ENCODE peak calls at places on chromosomes 5 and 9, in ten cellular contexts. N is IMR-90, X is cardiac fibroblast, K is AG10803, O is bronchial epithelial cell, Z is body of pancreas, W is HCT116, T is right atrium auricular region, M is GM12878, B is brain microvascular endothelial cell. C is an unnamed sample.

GRCh38 chr5:151569132-151570046 is 21.7 kb downstream of the FAT2 start:
- DNase-seq in B (no peak), O (peak; percentile 89), Z (no peak), W (no peak), N (no peak), X (peak; percentile 34), K (no peak), M (peak; percentile 35), T (no peak), C (no peak)

GRCh38 chr5:176405656-176406435 is 10.5 kb downstream of the CLTB start:
- DNase-seq in W (no peak), N (no peak), X (no peak), B (no peak), M (no peak), Z (no peak), O (no peak), K (no peak), T (no peak), C (no peak)

GRCh38 chr9:135494791-135495559 is 5.5 kb upstream of the MRPS2 start:
- DNase-seq in O (no peak), M (no peak), X (no peak), Z (no peak), T (no peak), W (no peak), B (no peak), K (no peak), N (no peak), C (no peak)

GRCh38 chr9:95096807-95097206 is 220.7 kb downstream of the FANCC start:
- DNase-seq in K (no peak), T (no peak), M (no peak), O (no peak), X (no peak), W (no peak), Z (no peak), N (no peak), B (no peak), C (no peak)

GRCh38 chr9:94949330-94949729 is 222.8 kb downstream of the AOPEP start:
- DNase-seq in O (no peak), W (no peak), X (no peak), Z (no peak), M (no peak), B (no peak), T (no peak), N (no peak), K (no peak), C (no peak)

GRCh38 chr5:135050244-135050767 is 16.3 kb upstream of the PITX1 start:
- DNase-seq in Z (no peak), N (no peak), W (no peak), O (no peak), M (no peak), T (no peak), B (no peak), K (no peak), X (no peak), C (no peak)

GRCh38 chr5:67305913-67306710 is 109.5 kb upstream of the CD180 start:
- DNase-seq in O (peak; percentile 68), W (no peak), N (peak; percentile 56), X (peak; percentile 59), Z (no peak), T (no peak), K (no peak), M (peak; percentile 48), B (no peak), C (no peak)

GRCh38 chr9:91884746-91885687 is 65.0 kb downstream of the ROR2 start:
- DNase-seq in Z (no peak), B (peak; percentile 3), N (peak; percentile 55), K (peak; percentile 31), X (peak; percentile 88), T (no peak), W (no peak), M (no peak), O (no peak), C (no peak)

GRCh38 chr5:174386306-174386705 is 338.1 kb upstream of the MSX2 start:
- DNase-seq in X (peak; percentile 68), W (no peak), M (no peak), Z (no peak), B (no peak), O (no peak), K (peak; percentile 61), N (peak; percentile 29), T (no peak), C (no peak)

GRCh38 chr5:174384509-174384947 is 339.0 kb downstream of the NSG2 start:
- DNase-seq in N (peak; percentile 79), O (no peak), X (peak; percentile 86), T (no peak), Z (no peak), K (peak; percentile 68), B (no peak), W (no peak), M (no peak), C (no peak)

GRCh38 chr5:174380311-174380710 is 334.8 kb downstream of the NSG2 start:
- DNase-seq in T (no peak), O (no peak), X (no peak), N (no peak), Z (no peak), M (no peak), B (no peak), K (no peak), W (no peak), C (no peak)

GRCh38 chr5:174381241-174381640 is 335.7 kb downstream of the NSG2 start:
- DNase-seq in B (no peak), N (no peak), O (no peak), K (peak; percentile 10), X (peak; percentile 29), M (no peak), Z (no peak), T (no peak), W (no peak), C (no peak)

DNA sequence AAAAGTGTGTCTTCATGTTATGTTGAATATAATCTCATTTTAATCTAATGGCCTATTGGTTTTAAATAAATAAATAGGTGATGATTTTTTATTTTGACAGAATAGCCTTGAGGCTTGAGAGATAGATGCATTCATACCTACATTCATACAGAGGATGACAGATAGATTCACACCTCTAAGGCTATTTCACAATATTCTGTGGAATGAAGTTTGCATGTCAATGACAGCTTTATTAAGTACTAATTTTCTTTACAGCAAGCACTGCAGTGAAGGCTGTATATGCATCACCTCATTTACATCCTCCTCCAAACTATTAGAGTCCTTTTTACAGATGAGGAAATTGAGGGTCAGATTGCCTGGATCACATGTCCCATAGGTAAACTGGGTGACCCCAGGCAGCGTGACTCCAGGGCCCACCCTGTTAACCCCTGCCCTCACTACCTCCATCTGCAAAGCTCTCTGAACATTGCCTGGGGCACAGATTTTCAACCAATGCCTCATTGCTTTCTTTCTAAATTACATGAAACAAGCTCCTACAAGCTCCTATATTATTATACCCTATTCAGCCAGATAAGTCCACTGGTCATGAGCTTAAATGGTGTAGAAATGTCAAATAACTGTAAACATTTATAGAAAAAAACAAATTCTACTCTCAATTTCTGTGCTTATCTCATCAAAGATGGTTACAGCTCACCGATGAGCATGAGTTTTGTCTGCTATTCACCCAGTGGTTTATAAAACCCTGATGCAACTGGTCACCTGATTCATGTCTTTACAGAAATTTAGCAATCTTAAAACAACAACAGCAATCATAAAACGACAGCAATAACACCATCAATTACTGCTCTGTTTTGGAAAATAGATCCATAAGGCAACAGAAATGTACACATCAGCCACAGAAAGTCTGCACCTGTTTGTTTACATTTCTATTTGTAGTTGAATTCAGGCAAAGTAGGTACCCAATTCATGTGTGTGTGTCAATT is 338.0 kb downstream of the NSG2 start:
- DNase-seq in O (peak; percentile 22), K (peak; percentile 1), N (peak; percentile 19), Z (no peak), W (no peak), M (no peak), T (no peak), X (no peak), B (no peak), C (no peak)
- H3K4me3 ChIP-seq in O (no peak overlapping the region), K (no peak overlapping the region), N (no peak overlapping the region), Z (no peak overlapping the region), W (peak overlapping the region; percentile 42), M (no peak overlapping the region), T (no peak overlapping the region), X (no peak overlapping the region), B (no peak overlapping the region), C (no peak overlapping the region)

GRCh38 chr5:95237324-95237723 is 47.6 kb downstream of the MCTP1 start:
- DNase-seq in M (no peak), T (no peak), X (no peak), N (no peak), B (no peak), W (no peak), K (no peak), Z (no peak), O (no peak), C (no peak)
- TF ChIP-seq CTCF in M (no peak), T (no peak), X (no peak), N (no peak), B (peak; percentile 17), W (no peak), K (no peak), Z (no peak), O (no peak), C (no peak)

GRCh38 chr9:16869140-16869903 is 1.1 kb downstream of the BNC2 start:
- DNase-seq in X (peak; percentile 51), B (no peak), N (peak; percentile 50), W (no peak), M (no peak), T (peak; percentile 67), K (no peak), Z (no peak), O (no peak), C (no peak)

GRCh38 chr9:16868706-16869105 is 1.8 kb downstream of the BNC2 start:
- DNase-seq in B (no peak), Z (no peak), M (no peak), K (no peak), W (no peak), T (no peak), O (no peak), N (peak; percentile 28), X (peak; percentile 44), C (no peak)

GRCh38 chr9:16871358-16872151 is 1.1 kb upstream of the BNC2 start:
- DNase-seq in W (no peak), K (peak; percentile 85), N (peak; percentile 88), T (peak; percentile 74), O (peak; percentile 31), Z (peak; percentile 22), X (peak; percentile 75), B (peak; percentile 85), M (no peak), C (no peak)

GRCh38 chr9:16870606-16871357 is at the start of gene BNC2:
- DNase-seq in B (peak; percentile 52), W (no peak), K (peak; percentile 51), T (peak; percentile 64), N (peak; percentile 60), X (peak; percentile 78), O (no peak), Z (no peak), M (no peak), C (no peak)

DNA sequence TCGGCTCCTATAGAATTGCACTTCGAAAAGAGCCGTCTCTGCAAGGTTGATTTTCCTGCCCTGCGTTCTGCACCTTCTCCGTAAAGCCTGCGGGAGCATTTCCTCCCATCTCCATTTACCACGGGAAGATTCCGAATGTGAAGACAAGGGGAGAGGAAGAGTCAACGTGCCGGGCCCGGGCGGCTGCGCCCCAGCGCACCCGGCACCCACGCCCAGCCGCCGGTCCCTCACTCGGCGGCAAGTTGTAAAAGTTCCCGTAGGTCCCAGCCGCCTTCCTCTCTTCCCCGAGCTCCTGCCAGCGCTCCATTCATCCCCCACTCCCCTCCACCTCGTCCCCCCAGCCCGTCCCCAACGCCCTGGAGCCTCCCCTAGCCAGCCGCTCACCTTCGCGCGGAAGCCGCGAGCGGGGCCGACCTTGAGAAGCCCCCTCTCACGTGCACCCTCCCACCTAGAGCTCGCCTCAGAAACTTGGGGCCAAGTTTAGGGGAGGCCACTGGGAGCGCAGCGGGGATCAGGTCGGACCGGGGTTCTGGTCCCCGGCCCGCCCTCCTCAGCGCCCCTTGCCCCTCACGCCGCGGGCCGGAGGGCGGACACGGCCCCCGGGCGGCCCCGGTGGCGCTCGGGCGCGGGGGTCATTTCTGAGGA is 387 bp downstream of the BNC2 start:
- DNase-seq in M (no peak), O (no peak), W (no peak), K (no peak), T (no peak), Z (no peak), X (peak; percentile 21), N (peak; percentile 9), B (no peak), C (no peak)
- H3K4me3 ChIP-seq in M (no peak overlapping the region), O (peak overlapping the region; percentile 30), W (no peak overlapping the region), K (peak overlapping the region; percentile 77), T (peak overlapping the region; percentile 65), Z (peak overlapping the region; percentile 30), X (peak overlapping the region; percentile 85), N (peak overlapping the region; percentile 89), B (peak overlapping the region; percentile 89), C (no peak overlapping the region)

DNA sequence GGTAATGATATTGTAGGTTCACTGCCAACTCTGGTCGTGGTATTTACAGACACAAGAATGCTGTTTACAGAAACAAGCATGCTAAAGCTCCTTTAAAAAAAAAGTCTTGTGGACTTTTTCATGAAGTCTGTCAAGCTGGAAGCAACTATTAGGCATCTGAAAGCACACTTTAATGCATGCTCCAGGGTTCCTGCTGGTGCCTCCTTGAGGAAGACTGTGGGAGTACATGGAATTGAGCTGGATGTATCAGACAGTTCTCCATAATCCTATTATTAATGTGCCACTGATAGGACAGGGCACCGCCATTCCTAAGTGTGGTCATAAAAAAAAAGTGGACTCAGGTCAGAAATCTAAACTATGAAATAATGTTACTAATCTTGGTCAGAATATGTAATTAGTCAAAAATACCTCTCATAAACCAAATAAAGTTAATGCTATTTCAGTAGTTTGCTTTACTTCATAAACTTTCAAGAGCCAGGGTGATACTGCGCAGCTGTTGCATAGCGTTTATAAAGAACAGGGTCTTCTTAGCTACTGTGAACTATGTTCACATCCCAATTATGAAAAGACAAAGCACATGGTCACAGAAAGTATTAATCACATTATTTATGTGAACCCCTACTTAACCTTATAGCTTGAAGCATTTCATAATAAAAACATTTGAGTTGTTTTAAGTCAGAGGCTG is 390.8 kb upstream of the PTGER4 start:
- DNase-seq in O (no peak), K (no peak), Z (no peak), X (no peak), B (no peak), W (no peak), T (no peak), N (no peak), M (no peak), C (no peak)
- TF ChIP-seq CTCF in O (no peak), K (no peak), Z (no peak), X (peak; percentile 28), B (peak; percentile 23), W (peak; percentile 17), T (no peak), N (no peak), M (no peak), C (no peak)

C was measured in GM12864.